ENCODE peak calls at places on chromosomes 1 and 21, in eight cellular contexts. O is substantia nigra, A is DND-41, F is tibial nerve, J is iPS DF 6.9, N is fibroblast of lung, D is ovary, Y is mesendoderm. E is an unnamed sample.

GRCh38 chr1:183831336-183831735 is 26.4 kb downstream of the RGL1 start:
- DNase-seq in O (no peak), A (no peak), F (no peak), J (no peak), N (no peak), D (no peak), Y (no peak), E (no peak)

GRCh38 chr1:223129229-223129851 is 13.7 kb downstream of the TLR5 start:
- DNase-seq in O (peak; percentile 39), A (no peak), F (peak; percentile 58), J (peak; percentile 64), N (peak; percentile 33), D (peak; percentile 52), Y (peak; percentile 76), E (peak; percentile 42)

GRCh38 chr1:84724128-84724860 is 34.0 kb upstream of the SSX2IP start:
- DNase-seq in O (no peak), A (peak; percentile 25), F (no peak), J (peak; percentile 64), N (no peak), D (no peak), Y (peak; percentile 77), E (peak; percentile 40)

GRCh38 chr1:67332653-67333529 is 25.2 kb downstream of the IL12RB2 start:
- DNase-seq in O (no peak), A (no peak), F (no peak), J (no peak), N (no peak), D (no peak), Y (peak; percentile 23), E (peak; percentile 72)

GRCh38 chr1:100988121-100988520 is 37.5 kb downstream of the DPH5 start:
- DNase-seq in O (no peak), A (no peak), F (no peak), J (no peak), N (peak; percentile 95), D (no peak), Y (no peak), E (no peak)

GRCh38 chr1:172883387-172883791 is 167.4 kb downstream of the TNFSF18 start:
- DNase-seq in O (no peak), A (no peak), F (no peak), J (no peak), N (no peak), D (no peak), Y (no peak), E (no peak)

GRCh38 chr1:162010175-162010506 is 13.5 kb downstream of the OLFML2B start:
- DNase-seq in O (no peak), A (no peak), F (no peak), J (no peak), N (no peak), D (no peak), Y (no peak), E (no peak)

GRCh38 chr1:10629091-10629815 is 154.5 kb downstream of the PEX14 start:
- DNase-seq in O (no peak), A (no peak), F (no peak), J (no peak), N (no peak), D (no peak), Y (no peak), E (no peak)

GRCh38 chr1:166676981-166677380 is 162.3 kb upstream of the POGK start:
- DNase-seq in O (no peak), A (no peak), F (no peak), J (no peak), N (no peak), D (no peak), Y (no peak), E (no peak)

GRCh38 chr1:204377800-204378608 is 18.3 kb upstream of the PLEKHA6 start:
- DNase-seq in O (peak; percentile 33), A (no peak), F (no peak), J (no peak), N (no peak), D (no peak), Y (peak; percentile 55), E (peak; percentile 41)

GRCh38 chr1:17559618-17560419 is 20.3 kb downstream of the ARHGEF10L start:
- DNase-seq in O (no peak), A (no peak), F (no peak), J (no peak), N (no peak), D (no peak), Y (no peak), E (no peak)

GRCh38 chr1:206000641-206001339 is 2.4 kb downstream of the RAB7B start:
- DNase-seq in O (no peak), A (no peak), F (no peak), J (no peak), N (no peak), D (no peak), Y (no peak), E (no peak)

GRCh38 chr1:101407505-101408211 is 170.8 kb downstream of the S1PR1 start:
- DNase-seq in O (no peak), A (peak; percentile 22), F (no peak), J (no peak), N (no peak), D (no peak), Y (no peak), E (no peak)

GRCh38 chr1:243487036-243487648 is 231.3 kb downstream of the SDCCAG8 start:
- DNase-seq in O (no peak), A (no peak), F (no peak), J (no peak), N (no peak), D (no peak), Y (no peak), E (no peak)

GRCh38 chr21:41821756-41822431 is 55.0 kb upstream of the RIPK4 start:
- DNase-seq in O (no peak), A (no peak), F (no peak), J (no peak), N (no peak), D (no peak), Y (no peak), E (no peak)

GRCh38 chr21:20570824-20571232 is 427.4 kb upstream of the NCAM2 start:
- DNase-seq in O (no peak), A (no peak), F (no peak), J (peak; percentile 66), N (no peak), D (no peak), Y (peak; percentile 96), E (no peak)

GRCh38 chr1:185375583-185375982 is 58.5 kb upstream of the IVNS1ABP start:
- DNase-seq in O (no peak), A (no peak), F (no peak), J (no peak), N (no peak), D (no peak), Y (peak; percentile 47), E (no peak)

GRCh38 chr1:9085306-9085940 is 16.0 kb upstream of the SLC2A5 start:
- DNase-seq in O (no peak), A (no peak), F (no peak), J (no peak), N (no peak), D (no peak), Y (no peak), E (no peak)

GRCh38 chr1:63922848-63923247 is 149.0 kb downstream of the ROR1 start:
- DNase-seq in O (no peak), A (no peak), F (no peak), J (no peak), N (no peak), D (no peak), Y (no peak), E (no peak)

GRCh38 chr1:209800984-209801834 is 4.7 kb downstream of the IRF6 start:
- DNase-seq in O (no peak), A (no peak), F (peak; percentile 55), J (no peak), N (no peak), D (no peak), Y (no peak), E (no peak)

GRCh38 chr1:177091036-177091435 is 73.5 kb downstream of the ASTN1 start:
- DNase-seq in O (no peak), A (no peak), F (no peak), J (no peak), N (no peak), D (no peak), Y (no peak), E (no peak)
- H3K27ac ChIP-seq in O (no peak overlapping the region), A (no peak overlapping the region), F (no peak overlapping the region), J (no peak overlapping the region), N (no peak overlapping the region), D (no peak overlapping the region), Y (no peak overlapping the region), E (no peak overlapping the region)

DNA sequence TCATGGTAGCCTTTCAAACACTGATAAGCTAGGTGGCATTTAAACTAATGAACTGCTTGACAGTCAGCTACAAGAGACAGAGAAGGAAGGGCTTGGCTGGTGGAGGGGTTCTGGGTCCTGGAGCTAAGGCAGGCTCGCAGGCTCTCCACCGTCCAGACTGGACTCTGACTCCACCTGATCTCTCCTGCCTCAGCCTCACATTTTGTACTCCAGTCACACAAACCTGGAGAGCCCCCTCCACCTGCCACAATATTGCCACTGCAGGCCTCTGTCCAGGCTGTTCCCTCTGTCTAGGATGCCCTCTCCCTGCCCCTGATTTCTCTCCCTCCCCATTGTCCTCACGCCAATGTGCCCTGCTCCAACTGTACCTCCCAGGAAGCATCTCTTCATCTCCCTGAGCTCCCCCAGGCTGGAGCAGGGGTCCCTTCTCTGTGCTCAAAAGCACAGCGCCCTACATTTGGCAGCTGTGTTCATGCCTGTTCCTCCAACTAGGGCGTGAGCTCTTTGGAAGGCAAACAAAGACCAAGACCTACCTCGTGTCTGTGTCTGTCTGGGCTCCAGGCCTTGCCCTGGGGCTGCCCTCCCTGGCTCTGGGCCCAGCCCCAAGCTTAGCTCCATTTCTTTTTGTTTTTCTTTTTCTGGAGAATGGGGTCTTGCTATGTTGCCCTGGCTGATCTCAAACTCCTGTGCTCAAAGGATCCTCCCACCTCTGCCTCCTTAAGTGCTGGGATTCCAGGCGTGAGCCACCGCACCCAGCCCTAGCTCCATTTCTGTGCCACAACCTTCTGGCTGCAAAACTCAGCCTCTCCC is 2.9 kb downstream of the TIE1 start:
- DNase-seq in O (no peak), A (no peak), F (no peak), J (no peak), N (no peak), D (no peak), Y (no peak), E (no peak)
- H3K27ac ChIP-seq in O (peak overlapping the region; percentile 74), A (no peak overlapping the region), F (peak overlapping the region; percentile 82), J (no peak overlapping the region), N (no peak overlapping the region), D (no peak overlapping the region), Y (no peak overlapping the region), E (no peak overlapping the region)

DNA sequence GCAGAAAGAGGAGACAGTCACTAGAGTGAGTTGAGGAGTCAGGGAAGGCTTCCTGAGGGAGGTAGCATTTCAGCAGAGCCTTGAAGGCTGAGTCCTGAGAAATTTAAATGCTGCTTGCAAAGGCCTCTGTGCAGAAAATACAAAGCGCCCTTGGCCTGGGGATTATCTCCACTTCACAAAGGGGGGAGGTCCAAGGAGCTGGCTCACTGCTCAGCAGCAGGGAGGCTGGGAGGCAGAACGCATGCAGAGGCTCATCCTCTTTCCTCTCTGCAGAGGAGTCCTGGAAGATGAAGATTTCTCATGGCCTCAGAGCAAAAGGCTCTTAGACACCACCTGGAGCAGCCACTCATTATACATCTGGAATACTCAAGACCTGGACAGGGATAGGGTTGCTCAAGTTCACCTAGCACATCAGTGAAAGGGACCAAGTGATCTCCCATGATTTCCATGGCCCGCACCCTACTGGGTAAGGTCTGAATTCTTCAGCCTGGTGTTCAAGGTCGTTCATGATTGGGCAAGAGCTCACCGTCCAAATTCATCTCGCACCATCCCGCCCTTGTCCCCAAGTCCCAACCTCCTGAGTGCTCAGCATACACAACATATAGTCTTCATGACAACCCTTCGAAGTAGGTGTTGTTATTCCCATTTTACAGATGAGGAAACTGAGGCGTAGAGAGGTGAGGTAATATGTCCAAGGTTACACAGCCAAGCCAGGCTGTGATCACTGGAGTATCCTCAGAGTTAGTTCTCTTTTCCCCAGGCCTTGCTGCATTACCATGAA is 9.0 kb downstream of the SLC1A7 start:
- DNase-seq in O (no peak), A (no peak), F (no peak), J (no peak), N (no peak), D (no peak), Y (no peak), E (no peak)
- H3K27ac ChIP-seq in O (no peak overlapping the region), A (no peak overlapping the region), F (peak overlapping the region; percentile 66), J (no peak overlapping the region), N (no peak overlapping the region), D (no peak overlapping the region), Y (no peak overlapping the region), E (no peak overlapping the region)

GRCh38 chr21:45081636-45082035 is 7.3 kb downstream of the ADARB1 start:
- DNase-seq in O (no peak), A (no peak), F (no peak), J (no peak), N (no peak), D (no peak), Y (no peak), E (no peak)
- H3K27ac ChIP-seq in O (no peak overlapping the region), A (peak overlapping the region; percentile 41), F (no peak overlapping the region), J (no peak overlapping the region), N (no peak overlapping the region), D (no peak overlapping the region), Y (no peak overlapping the region), E (peak overlapping the region; percentile 57)

E was measured in CD4-positive, alpha-beta memory T cell.